ENCODE peak calls at places on chromosomes 7 and 10, in five cellular contexts. One of them, this sample, is unnamed.
A peak's percentile ranks its signal among the peaks of the same experiment; 100 is the strongest.

GRCh38 chr10:113292086-113292485 is 260.8 kb upstream of the HABP2 start:
- DNase-seq in esophagus muscularis mucosa: no peak
- DNase-seq in HCT116: no peak
- DNase-seq in Peyer's patch: no peak
- DNase-seq in suprapubic skin: no peak
- DNase-seq in this sample: no peak

GRCh38 chr7:157972914-157973313 is 614.7 kb downstream of the PTPRN2 start:
- DNase-seq in suprapubic skin: no peak
- DNase-seq in esophagus muscularis mucosa: no peak
- DNase-seq in Peyer's patch: no peak
- DNase-seq in HCT116: no peak
- DNase-seq in this sample: no peak

GRCh38 chr10:59757966-59758365 is 4.7 kb upstream of the MRLN start:
- DNase-seq in Peyer's patch: no peak
- DNase-seq in esophagus muscularis mucosa: no peak
- DNase-seq in HCT116: no peak
- DNase-seq in suprapubic skin: no peak
- DNase-seq in this sample: no peak

GRCh38 chr10:89129850-89130396 is 77.2 kb downstream of the CH25H start:
- DNase-seq in Peyer's patch: no peak
- DNase-seq in suprapubic skin: no peak
- DNase-seq in esophagus muscularis mucosa: no peak
- DNase-seq in HCT116: no peak
- DNase-seq in this sample: no peak

GRCh38 chr10:74868392-74868791 is 42.0 kb downstream of the KAT6B start:
- DNase-seq in Peyer's patch: no peak
- DNase-seq in suprapubic skin: no peak
- DNase-seq in HCT116: no peak
- DNase-seq in esophagus muscularis mucosa: no peak
- DNase-seq in this sample: no peak

GRCh38 chr10:61389887-61390286 is 63.3 kb downstream of the TMEM26 start:
- DNase-seq in HCT116: no peak
- DNase-seq in esophagus muscularis mucosa: no peak
- DNase-seq in Peyer's patch: no peak
- DNase-seq in suprapubic skin: no peak
- DNase-seq in this sample: no peak

GRCh38 chr10:30818010-30818660 is 188.6 kb upstream of the LYZL2 start:
- DNase-seq in esophagus muscularis mucosa: no peak
- DNase-seq in suprapubic skin: no peak
- DNase-seq in HCT116: no peak
- DNase-seq in Peyer's patch: no peak
- DNase-seq in this sample: no peak

GRCh38 chr10:94006591-94007550 is 13.1 kb downstream of the PLCE1 start:
- DNase-seq in suprapubic skin: no peak
- DNase-seq in HCT116: no peak
- DNase-seq in Peyer's patch: no peak
- DNase-seq in esophagus muscularis mucosa: no peak
- DNase-seq in this sample: no peak

GRCh38 chr10:1268856-1269255 is 212.7 kb downstream of the WDR37 start:
- DNase-seq in suprapubic skin: no peak
- DNase-seq in Peyer's patch: no peak
- DNase-seq in HCT116: no peak
- DNase-seq in esophagus muscularis mucosa: no peak
- DNase-seq in this sample: no peak

GRCh38 chr7:146401939-146402338 is 285.3 kb downstream of the CNTNAP2 start:
- DNase-seq in Peyer's patch: no peak
- DNase-seq in esophagus muscularis mucosa: no peak
- DNase-seq in suprapubic skin: no peak
- DNase-seq in HCT116: no peak
- DNase-seq in this sample: no peak

GRCh38 chr7:25168145-25168544 is 43.1 kb upstream of the CYCS start:
- DNase-seq in Peyer's patch: no peak
- DNase-seq in suprapubic skin: no peak
- DNase-seq in HCT116: no peak
- DNase-seq in esophagus muscularis mucosa: no peak
- DNase-seq in this sample: no peak

GRCh38 chr7:159096736-159097581 is 47.7 kb downstream of the VIPR2 start:
- DNase-seq in Peyer's patch: peak; percentile 41
- DNase-seq in suprapubic skin: peak; percentile 72
- DNase-seq in HCT116: no peak
- DNase-seq in esophagus muscularis mucosa: no peak
- DNase-seq in this sample: no peak

GRCh38 chr10:131694168-131694962 is 206.4 kb upstream of the PPP2R2D start:
- DNase-seq in Peyer's patch: no peak
- DNase-seq in suprapubic skin: peak; percentile 66
- DNase-seq in esophagus muscularis mucosa: no peak
- DNase-seq in HCT116: no peak
- DNase-seq in this sample: no peak

GRCh38 chr7:127986581-127987461 is 44.4 kb downstream of the LRRC4 start:
- DNase-seq in Peyer's patch: no peak
- DNase-seq in suprapubic skin: no peak
- DNase-seq in esophagus muscularis mucosa: no peak
- DNase-seq in HCT116: no peak
- DNase-seq in this sample: no peak

GRCh38 chr7:44220046-44220720 is 19.4 kb downstream of the YKT6 start:
- DNase-seq in HCT116: no peak
- DNase-seq in suprapubic skin: no peak
- DNase-seq in esophagus muscularis mucosa: no peak
- DNase-seq in Peyer's patch: no peak
- DNase-seq in this sample: no peak

GRCh38 chr10:63976538-63976937 is 455.3 kb downstream of the REEP3 start:
- DNase-seq in suprapubic skin: no peak
- DNase-seq in esophagus muscularis mucosa: peak; percentile 82
- DNase-seq in Peyer's patch: no peak
- DNase-seq in HCT116: peak; percentile 48
- DNase-seq in this sample: peak; percentile 49

GRCh38 chr7:74656421-74656910 is 1.1 kb upstream of the GTF2I start:
- DNase-seq in HCT116: no peak
- DNase-seq in Peyer's patch: peak; percentile 63
- DNase-seq in suprapubic skin: peak; percentile 83
- DNase-seq in esophagus muscularis mucosa: no peak
- DNase-seq in this sample: no peak

GRCh38 chr7:114934758-114935157 is 12.9 kb downstream of the MDFIC start:
- DNase-seq in suprapubic skin: no peak
- DNase-seq in HCT116: no peak
- DNase-seq in esophagus muscularis mucosa: no peak
- DNase-seq in Peyer's patch: no peak
- DNase-seq in this sample: no peak

GRCh38 chr7:45036801-45037200 is 36.8 kb downstream of the CCM2 start:
- DNase-seq in esophagus muscularis mucosa: no peak
- DNase-seq in suprapubic skin: no peak
- DNase-seq in HCT116: no peak
- DNase-seq in Peyer's patch: no peak
- DNase-seq in this sample: no peak

GRCh38 chr7:79636849-79637248 is 183.4 kb upstream of the MAGI2 start:
- DNase-seq in Peyer's patch: no peak
- DNase-seq in esophagus muscularis mucosa: no peak
- DNase-seq in suprapubic skin: no peak
- DNase-seq in HCT116: no peak
- DNase-seq in this sample: no peak

GRCh38 chr7:134891262-134892001 is 94.9 kb upstream of the AGBL3 start:
- DNase-seq in HCT116: peak; percentile 94
- DNase-seq in esophagus muscularis mucosa: no peak
- DNase-seq in Peyer's patch: no peak
- DNase-seq in suprapubic skin: peak; percentile 91
- DNase-seq in this sample: no peak

GRCh38 chr7:158283016-158283974 is 304.3 kb downstream of the PTPRN2 start:
- DNase-seq in HCT116: no peak
- DNase-seq in esophagus muscularis mucosa: no peak
- DNase-seq in suprapubic skin: peak; percentile 75
- DNase-seq in Peyer's patch: no peak
- DNase-seq in this sample: no peak

GRCh38 chr7:39644170-39644569 is 20.8 kb downstream of the RALA start:
- DNase-seq in Peyer's patch: no peak
- DNase-seq in HCT116: no peak
- DNase-seq in esophagus muscularis mucosa: no peak
- DNase-seq in suprapubic skin: no peak
- DNase-seq in this sample: no peak

GRCh38 chr7:130917669-130918128 is 183.7 kb upstream of the KLF14 start:
- DNase-seq in esophagus muscularis mucosa: no peak
- DNase-seq in suprapubic skin: no peak
- DNase-seq in Peyer's patch: no peak
- DNase-seq in HCT116: no peak
- DNase-seq in this sample: no peak

GRCh38 chr10:25263931-25264330 is 89.1 kb downstream of the GPR158 start:
- DNase-seq in suprapubic skin: no peak
- DNase-seq in esophagus muscularis mucosa: no peak
- DNase-seq in Peyer's patch: no peak
- DNase-seq in HCT116: no peak
- DNase-seq in this sample: no peak

GRCh38 chr7:47580175-47580701 is 1.7 kb downstream of the TNS3 start:
- DNase-seq in HCT116: no peak
- DNase-seq in esophagus muscularis mucosa: no peak
- DNase-seq in Peyer's patch: peak; percentile 75
- DNase-seq in suprapubic skin: no peak
- DNase-seq in this sample: no peak

GRCh38 chr10:52083422-52083821 is 230.7 kb upstream of the DKK1 start:
- DNase-seq in suprapubic skin: no peak
- DNase-seq in Peyer's patch: no peak
- DNase-seq in esophagus muscularis mucosa: no peak
- DNase-seq in HCT116: no peak
- DNase-seq in this sample: no peak

GRCh38 chr10:102072867-102073527 is 7.8 kb downstream of the HPS6 start:
- DNase-seq in HCT116: peak; percentile 87
- DNase-seq in esophagus muscularis mucosa: peak; percentile 94
- DNase-seq in Peyer's patch: peak; percentile 76
- DNase-seq in suprapubic skin: peak; percentile 89
- DNase-seq in this sample: peak; percentile 60

GRCh38 chr10:44858988-44859387 is 52.1 kb upstream of the TMEM72 start:
- DNase-seq in esophagus muscularis mucosa: no peak
- DNase-seq in HCT116: no peak
- DNase-seq in suprapubic skin: no peak
- DNase-seq in Peyer's patch: no peak
- DNase-seq in this sample: no peak

GRCh38 chr10:78041170-78042057 is 7.8 kb downstream of the RPS24 start:
- DNase-seq in suprapubic skin: no peak
- DNase-seq in Peyer's patch: no peak
- DNase-seq in esophagus muscularis mucosa: no peak
- DNase-seq in HCT116: no peak
- DNase-seq in this sample: no peak
- TF ChIP-seq POLR2A in suprapubic skin: no peak
- TF ChIP-seq POLR2A in Peyer's patch: no peak
- TF ChIP-seq POLR2A in esophagus muscularis mucosa: no peak
- TF ChIP-seq POLR2A in HCT116: no peak
- TF ChIP-seq POLR2A in this sample: peak; percentile 74

GRCh38 chr10:27099916-27100799 is at the start of gene ANKRD26:
- DNase-seq in Peyer's patch: peak; percentile 98
- DNase-seq in HCT116: peak; percentile 94
- DNase-seq in esophagus muscularis mucosa: peak; percentile 99
- DNase-seq in suprapubic skin: peak; percentile 97
- DNase-seq in this sample: peak; percentile 82
- TF ChIP-seq POLR2A in Peyer's patch: peak; percentile 76
- TF ChIP-seq POLR2A in HCT116: peak; percentile 94
- TF ChIP-seq POLR2A in esophagus muscularis mucosa: no peak
- TF ChIP-seq POLR2A in suprapubic skin: no peak
- TF ChIP-seq POLR2A in this sample: peak; percentile 73

GRCh38 chr10:18659784-18660561 is 742 bp downstream of the ARL5B start:
- DNase-seq in suprapubic skin: no peak
- DNase-seq in esophagus muscularis mucosa: no peak
- DNase-seq in Peyer's patch: no peak
- DNase-seq in HCT116: no peak
- DNase-seq in this sample: no peak

GRCh38 chr10:18660816-18661431 is 1.7 kb downstream of the ARL5B start:
- DNase-seq in Peyer's patch: no peak
- DNase-seq in HCT116: no peak
- DNase-seq in esophagus muscularis mucosa: no peak
- DNase-seq in suprapubic skin: no peak
- DNase-seq in this sample: no peak

GRCh38 chr10:18658992-18659783 is at the start of gene ARL5B:
- DNase-seq in HCT116: peak; percentile 94
- DNase-seq in Peyer's patch: peak; percentile 98
- DNase-seq in esophagus muscularis mucosa: peak; percentile 99
- DNase-seq in suprapubic skin: peak; percentile 99
- DNase-seq in this sample: peak; percentile 82

GRCh38 chr10:18653112-18653511 is 1.7 kb upstream of the NSUN6 start:
- DNase-seq in Peyer's patch: no peak
- DNase-seq in HCT116: no peak
- DNase-seq in esophagus muscularis mucosa: no peak
- DNase-seq in suprapubic skin: no peak
- DNase-seq in this sample: no peak

GRCh38 chr10:18658301-18658991 is 785 bp upstream of the ARL5B start:
- DNase-seq in HCT116: no peak
- DNase-seq in suprapubic skin: no peak
- DNase-seq in Peyer's patch: peak; percentile 54
- DNase-seq in esophagus muscularis mucosa: no peak
- DNase-seq in this sample: no peak
- TF ChIP-seq POLR2A in HCT116: no peak
- TF ChIP-seq POLR2A in suprapubic skin: no peak
- TF ChIP-seq POLR2A in Peyer's patch: no peak
- TF ChIP-seq POLR2A in esophagus muscularis mucosa: no peak
- TF ChIP-seq POLR2A in this sample: no peak

DNA sequence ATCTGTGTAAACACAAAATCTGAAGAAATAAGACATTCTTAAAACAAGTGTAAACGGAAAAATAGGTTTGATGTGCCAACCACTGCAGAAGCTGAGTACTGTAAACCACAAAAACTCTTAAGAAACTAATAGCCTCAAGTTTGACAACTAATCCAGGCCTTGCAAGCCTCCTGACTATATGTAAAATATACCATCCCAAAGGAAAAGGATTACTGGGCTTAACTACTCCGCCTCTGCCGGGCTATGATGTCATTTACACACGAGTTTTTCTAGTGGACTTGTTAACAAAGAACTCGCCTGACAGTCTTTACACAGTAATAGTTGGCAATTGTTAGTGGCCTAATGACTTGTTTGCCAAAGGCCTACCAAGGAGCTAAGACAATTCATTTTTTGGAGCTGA is 2.1 kb downstream of the KIF5B start:
- DNase-seq in HCT116: no peak
- DNase-seq in esophagus muscularis mucosa: no peak
- DNase-seq in suprapubic skin: no peak
- DNase-seq in Peyer's patch: no peak
- DNase-seq in this sample: no peak
- TF ChIP-seq POLR2A in HCT116: no peak
- TF ChIP-seq POLR2A in esophagus muscularis mucosa: no peak
- TF ChIP-seq POLR2A in suprapubic skin: no peak
- TF ChIP-seq POLR2A in Peyer's patch: no peak
- TF ChIP-seq POLR2A in this sample: no peak

DNA sequence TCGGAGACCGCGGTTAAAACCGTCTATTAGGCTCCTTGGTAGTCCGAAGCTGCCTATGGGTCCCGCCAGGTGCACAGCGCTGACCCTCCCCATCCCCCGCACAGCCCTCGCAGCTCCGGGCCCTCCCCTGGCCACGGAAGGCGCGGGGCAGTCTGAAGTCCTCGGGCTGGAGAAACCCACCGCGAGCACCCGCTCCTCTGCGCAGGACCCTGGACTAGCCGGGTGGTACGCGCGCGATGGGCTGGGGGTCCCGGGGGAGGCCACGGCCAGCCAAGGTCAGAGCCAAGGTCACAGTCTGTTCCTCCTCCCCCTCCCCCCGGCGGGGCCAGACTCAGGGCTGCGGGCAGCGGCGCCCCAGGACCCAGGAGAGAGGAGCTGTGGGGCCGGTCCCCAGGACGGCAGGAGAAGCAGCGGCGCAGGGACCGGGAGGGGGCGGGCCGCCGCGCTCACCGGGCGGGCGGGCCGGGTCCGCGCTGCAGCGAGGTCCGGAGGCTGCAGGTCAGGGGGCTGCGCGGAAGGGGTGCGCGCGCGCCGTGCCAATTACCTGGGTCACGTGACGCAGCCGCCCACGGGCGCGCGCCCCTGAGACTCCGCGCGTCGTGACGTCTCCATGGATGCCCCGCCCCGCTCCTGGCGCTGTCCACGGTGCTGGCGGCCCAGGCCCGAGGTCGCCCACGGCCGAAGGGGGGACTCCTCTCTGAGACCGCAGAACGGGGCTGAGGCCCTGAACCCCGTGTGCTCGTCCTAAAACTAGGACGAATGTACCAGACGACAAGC is at the start of gene OGDHL:
- DNase-seq in suprapubic skin: no peak
- DNase-seq in Peyer's patch: peak; percentile 75
- DNase-seq in HCT116: peak; percentile 26
- DNase-seq in esophagus muscularis mucosa: no peak
- DNase-seq in this sample: peak; percentile 66
- TF ChIP-seq POLR2A in suprapubic skin: no peak
- TF ChIP-seq POLR2A in Peyer's patch: no peak
- TF ChIP-seq POLR2A in HCT116: no peak
- TF ChIP-seq POLR2A in esophagus muscularis mucosa: no peak
- TF ChIP-seq POLR2A in this sample: no peak